ENCODE peak calls at places on chromosomes 11 and 22, in seven cellular contexts. One of them, this sample, is unnamed.

GRCh38 chr22:37639070-37639760 is at the start of gene SH3BP1:
- DNase-seq in Karpas-422: peak; percentile 85
- DNase-seq in uterus: peak; percentile 71
- DNase-seq in A549: no peak
- DNase-seq in PC-9: peak; percentile 79
- DNase-seq in mesendoderm: peak; percentile 87
- DNase-seq in adrenal gland: no peak
- DNase-seq in this sample: peak; percentile 72

GRCh38 chr22:30733081-30733680 is 38.5 kb downstream of the OSBP2 start:
- DNase-seq in mesendoderm: no peak
- DNase-seq in PC-9: no peak
- DNase-seq in A549: no peak
- DNase-seq in uterus: no peak
- DNase-seq in adrenal gland: no peak
- DNase-seq in Karpas-422: peak; percentile 46
- DNase-seq in this sample: peak; percentile 15

GRCh38 chr22:31262369-31263133 is 29.7 kb downstream of the PIK3IP1 start:
- DNase-seq in PC-9: no peak
- DNase-seq in mesendoderm: no peak
- DNase-seq in adrenal gland: no peak
- DNase-seq in uterus: no peak
- DNase-seq in A549: no peak
- DNase-seq in Karpas-422: no peak
- DNase-seq in this sample: peak; percentile 90

GRCh38 chr11:114562166-114562916 is 2.7 kb upstream of the NXPE1 start:
- DNase-seq in A549: no peak
- DNase-seq in mesendoderm: peak; percentile 18
- DNase-seq in PC-9: no peak
- DNase-seq in Karpas-422: no peak
- DNase-seq in uterus: no peak
- DNase-seq in adrenal gland: no peak
- DNase-seq in this sample: no peak

GRCh38 chr11:20226936-20227335 is 66.7 kb upstream of the DBX1 start:
- DNase-seq in Karpas-422: no peak
- DNase-seq in mesendoderm: no peak
- DNase-seq in PC-9: no peak
- DNase-seq in uterus: no peak
- DNase-seq in A549: no peak
- DNase-seq in adrenal gland: no peak
- DNase-seq in this sample: no peak

GRCh38 chr11:20634044-20634443 is 34.6 kb downstream of the SLC6A5 start:
- DNase-seq in A549: peak; percentile 10
- DNase-seq in Karpas-422: peak; percentile 34
- DNase-seq in uterus: no peak
- DNase-seq in adrenal gland: no peak
- DNase-seq in PC-9: no peak
- DNase-seq in mesendoderm: peak; percentile 47
- DNase-seq in this sample: no peak

GRCh38 chr22:42688241-42688913 is 32.3 kb downstream of the A4GALT start:
- DNase-seq in adrenal gland: peak; percentile 95
- DNase-seq in A549: peak; percentile 65
- DNase-seq in mesendoderm: peak; percentile 89
- DNase-seq in Karpas-422: peak; percentile 37
- DNase-seq in uterus: peak; percentile 94
- DNase-seq in PC-9: peak; percentile 89
- DNase-seq in this sample: peak; percentile 96

GRCh38 chr11:113876798-113877672 is 1.7 kb upstream of the USP28 start:
- DNase-seq in uterus: no peak
- DNase-seq in Karpas-422: no peak
- DNase-seq in mesendoderm: no peak
- DNase-seq in PC-9: no peak
- DNase-seq in adrenal gland: no peak
- DNase-seq in A549: no peak
- DNase-seq in this sample: no peak

GRCh38 chr11:8721740-8722139 is 39.1 kb downstream of the RPL27A start:
- DNase-seq in PC-9: peak; percentile 16
- DNase-seq in adrenal gland: no peak
- DNase-seq in mesendoderm: peak; percentile 66
- DNase-seq in A549: no peak
- DNase-seq in Karpas-422: no peak
- DNase-seq in uterus: no peak
- DNase-seq in this sample: no peak

GRCh38 chr11:1409108-1409851 is 19.5 kb downstream of the BRSK2 start:
- DNase-seq in mesendoderm: no peak
- DNase-seq in adrenal gland: no peak
- DNase-seq in PC-9: no peak
- DNase-seq in Karpas-422: no peak
- DNase-seq in uterus: no peak
- DNase-seq in A549: no peak
- DNase-seq in this sample: no peak

GRCh38 chr11:61974766-61975631 is 7.6 kb upstream of the FTH1 start:
- DNase-seq in adrenal gland: peak; percentile 49
- DNase-seq in A549: peak; percentile 39
- DNase-seq in PC-9: no peak
- DNase-seq in Karpas-422: no peak
- DNase-seq in mesendoderm: no peak
- DNase-seq in uterus: no peak
- DNase-seq in this sample: no peak

GRCh38 chr22:39947488-39948216 is 12.5 kb upstream of the TMA7B start:
- DNase-seq in A549: no peak
- DNase-seq in mesendoderm: no peak
- DNase-seq in PC-9: no peak
- DNase-seq in uterus: no peak
- DNase-seq in adrenal gland: no peak
- DNase-seq in Karpas-422: no peak
- DNase-seq in this sample: no peak

GRCh38 chr11:111733009-111733408 is 33.2 kb downstream of the PPP2R1B start:
- DNase-seq in PC-9: no peak
- DNase-seq in A549: no peak
- DNase-seq in mesendoderm: no peak
- DNase-seq in uterus: peak; percentile 74
- DNase-seq in adrenal gland: peak; percentile 77
- DNase-seq in Karpas-422: no peak
- DNase-seq in this sample: peak; percentile 71

GRCh38 chr22:37758698-37759097 is 49.0 kb upstream of the GCAT start:
- DNase-seq in A549: no peak
- DNase-seq in adrenal gland: no peak
- DNase-seq in uterus: no peak
- DNase-seq in Karpas-422: no peak
- DNase-seq in PC-9: no peak
- DNase-seq in mesendoderm: no peak
- DNase-seq in this sample: no peak

GRCh38 chr11:111565111-111565720 is 24.7 kb downstream of the LAYN start:
- DNase-seq in uterus: peak; percentile 68
- DNase-seq in mesendoderm: peak; percentile 76
- DNase-seq in Karpas-422: peak; percentile 99
- DNase-seq in PC-9: peak; percentile 60
- DNase-seq in A549: peak; percentile 51
- DNase-seq in adrenal gland: peak; percentile 90
- DNase-seq in this sample: peak; percentile 27

GRCh38 chr11:57779275-57779674 is 17.7 kb downstream of the CTNND1 start:
- DNase-seq in adrenal gland: no peak
- DNase-seq in Karpas-422: no peak
- DNase-seq in mesendoderm: peak; percentile 98
- DNase-seq in PC-9: peak; percentile 61
- DNase-seq in uterus: no peak
- DNase-seq in A549: peak; percentile 63
- DNase-seq in this sample: no peak

GRCh38 chr11:40306938-40307548 is 1152.4 kb downstream of the LRRC4C start:
- DNase-seq in mesendoderm: peak; percentile 54
- DNase-seq in Karpas-422: peak; percentile 73
- DNase-seq in A549: peak; percentile 49
- DNase-seq in uterus: no peak
- DNase-seq in adrenal gland: no peak
- DNase-seq in PC-9: no peak
- DNase-seq in this sample: no peak

GRCh38 chr11:119372260-119373058 is 9.0 kb downstream of the USP2 start:
- DNase-seq in A549: no peak
- DNase-seq in Karpas-422: no peak
- DNase-seq in uterus: no peak
- DNase-seq in PC-9: no peak
- DNase-seq in mesendoderm: no peak
- DNase-seq in adrenal gland: no peak
- DNase-seq in this sample: peak; percentile 50

DNA sequence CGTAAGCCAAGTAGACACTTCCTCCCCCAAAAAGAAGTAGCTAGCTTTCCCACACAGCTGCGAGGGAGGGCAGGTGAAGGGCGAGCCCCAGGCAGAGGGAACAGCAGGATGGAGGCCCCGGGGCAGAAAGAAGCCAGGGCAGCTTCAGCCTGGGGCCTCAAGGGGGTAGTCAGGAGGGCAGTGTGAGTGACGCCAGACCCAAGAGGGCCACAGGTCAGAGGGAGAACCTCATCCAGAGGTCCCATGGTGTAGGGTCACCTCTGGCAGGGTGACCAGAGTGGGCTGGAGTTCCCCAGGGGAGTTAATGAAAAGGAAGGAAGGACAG is 9.2 kb downstream of the PRR5 start:
- DNase-seq in adrenal gland: no peak
- DNase-seq in uterus: no peak
- DNase-seq in PC-9: no peak
- DNase-seq in mesendoderm: no peak
- DNase-seq in Karpas-422: no peak
- DNase-seq in A549: no peak
- DNase-seq in this sample: no peak
- H3K27ac ChIP-seq in adrenal gland: no peak overlapping the region
- H3K27ac ChIP-seq in uterus: no peak overlapping the region
- H3K27ac ChIP-seq in PC-9: no peak overlapping the region
- H3K27ac ChIP-seq in mesendoderm: no peak overlapping the region
- H3K27ac ChIP-seq in Karpas-422: no peak overlapping the region
- H3K27ac ChIP-seq in A549: no peak overlapping the region
- H3K27ac ChIP-seq in this sample: no peak overlapping the region

GRCh38 chr22:20002098-20002497 is 14.5 kb downstream of the ARVCF start:
- DNase-seq in Karpas-422: no peak
- DNase-seq in mesendoderm: no peak
- DNase-seq in A549: no peak
- DNase-seq in PC-9: no peak
- DNase-seq in adrenal gland: no peak
- DNase-seq in uterus: no peak
- DNase-seq in this sample: peak; percentile 19

GRCh38 chr22:20001082-20001638 is 15.5 kb downstream of the ARVCF start:
- DNase-seq in mesendoderm: no peak
- DNase-seq in A549: no peak
- DNase-seq in PC-9: no peak
- DNase-seq in Karpas-422: no peak
- DNase-seq in adrenal gland: no peak
- DNase-seq in uterus: no peak
- DNase-seq in this sample: no peak

GRCh38 chr22:20003304-20003703 is 13.3 kb downstream of the ARVCF start:
- DNase-seq in adrenal gland: no peak
- DNase-seq in uterus: no peak
- DNase-seq in Karpas-422: no peak
- DNase-seq in A549: no peak
- DNase-seq in mesendoderm: no peak
- DNase-seq in PC-9: no peak
- DNase-seq in this sample: no peak

GRCh38 chr22:20004464-20004863 is 12.2 kb downstream of the ARVCF start:
- DNase-seq in PC-9: no peak
- DNase-seq in mesendoderm: no peak
- DNase-seq in adrenal gland: no peak
- DNase-seq in uterus: no peak
- DNase-seq in A549: no peak
- DNase-seq in Karpas-422: no peak
- DNase-seq in this sample: no peak

GRCh38 chr22:20002661-20003060 is 14.0 kb downstream of the ARVCF start:
- DNase-seq in A549: no peak
- DNase-seq in adrenal gland: no peak
- DNase-seq in Karpas-422: no peak
- DNase-seq in uterus: no peak
- DNase-seq in PC-9: no peak
- DNase-seq in mesendoderm: no peak
- DNase-seq in this sample: no peak
- H3K27ac ChIP-seq in A549: no peak overlapping the region
- H3K27ac ChIP-seq in adrenal gland: no peak overlapping the region
- H3K27ac ChIP-seq in Karpas-422: no peak overlapping the region
- H3K27ac ChIP-seq in uterus: no peak overlapping the region
- H3K27ac ChIP-seq in PC-9: no peak overlapping the region
- H3K27ac ChIP-seq in mesendoderm: no peak overlapping the region
- H3K27ac ChIP-seq in this sample: no peak overlapping the region

DNA sequence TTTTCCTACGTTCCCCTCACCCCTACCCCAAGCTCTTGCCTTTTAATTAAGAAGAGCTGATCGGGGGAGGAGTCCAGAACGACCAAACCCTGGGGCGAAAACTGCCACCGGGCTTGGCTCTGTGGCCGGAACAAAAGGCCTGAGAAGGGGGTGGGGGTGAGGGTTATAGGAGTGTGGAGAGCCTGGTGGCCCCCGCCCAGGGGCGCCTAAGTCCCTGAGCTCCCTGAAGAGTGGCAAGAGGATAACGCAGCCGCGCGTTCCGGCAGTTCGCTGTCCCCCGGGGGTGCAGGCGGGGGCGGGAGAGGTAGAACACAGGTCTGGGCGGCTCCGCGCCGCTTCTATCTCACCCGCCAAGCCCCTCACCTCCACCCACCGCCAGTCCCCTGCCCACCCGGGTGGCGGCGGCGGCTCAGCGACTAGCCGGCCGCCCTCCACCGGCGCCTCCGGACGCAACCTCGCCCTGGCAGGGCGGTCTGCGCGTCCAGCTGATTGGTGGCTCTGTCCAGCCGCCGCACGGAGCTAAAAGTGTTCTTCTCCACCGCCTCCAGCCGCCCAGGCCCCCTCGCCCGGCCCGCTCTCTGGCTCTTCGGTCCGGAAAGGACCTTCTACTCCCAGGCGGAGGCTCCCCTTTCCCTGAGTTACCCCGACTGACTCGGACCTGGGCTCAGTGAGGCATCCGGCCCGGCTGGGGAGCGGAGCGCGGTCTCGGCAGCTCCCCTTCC is 18.8 kb upstream of the BDNF start:
- DNase-seq in Karpas-422: no peak
- DNase-seq in mesendoderm: peak; percentile 91
- DNase-seq in A549: peak; percentile 64
- DNase-seq in PC-9: peak; percentile 46
- DNase-seq in adrenal gland: no peak
- DNase-seq in uterus: no peak
- DNase-seq in this sample: no peak
- H3K27ac ChIP-seq in Karpas-422: no peak overlapping the region
- H3K27ac ChIP-seq in mesendoderm: peak overlapping the region; percentile 94
- H3K27ac ChIP-seq in A549: peak overlapping the region; percentile 98
- H3K27ac ChIP-seq in PC-9: peak overlapping the region; percentile 68
- H3K27ac ChIP-seq in adrenal gland: no peak overlapping the region
- H3K27ac ChIP-seq in uterus: no peak overlapping the region
- H3K27ac ChIP-seq in this sample: no peak overlapping the region

DNA sequence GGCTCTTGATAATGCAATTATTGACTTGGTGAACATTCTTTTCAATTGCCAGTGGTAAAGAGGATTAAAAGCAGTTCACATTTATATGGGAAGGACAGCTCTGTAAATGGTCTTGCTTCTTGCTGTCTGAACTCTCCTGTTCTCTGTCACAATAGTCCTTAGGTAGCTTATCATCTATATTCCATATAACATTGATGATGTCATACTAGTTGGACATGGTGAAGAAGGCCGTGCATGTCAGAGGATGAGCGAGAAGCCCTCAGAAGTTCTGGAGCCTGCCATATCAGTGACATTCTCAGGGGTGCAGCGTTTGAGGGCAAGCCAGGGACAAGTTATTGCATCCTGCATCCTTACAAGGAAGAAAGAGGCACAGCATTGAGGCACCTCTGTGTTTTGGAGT is 2.6 kb upstream of the CHKB start:
- DNase-seq in uterus: no peak
- DNase-seq in A549: no peak
- DNase-seq in adrenal gland: no peak
- DNase-seq in Karpas-422: no peak
- DNase-seq in mesendoderm: no peak
- DNase-seq in PC-9: no peak
- DNase-seq in this sample: no peak
- H3K27ac ChIP-seq in uterus: no peak overlapping the region
- H3K27ac ChIP-seq in A549: no peak overlapping the region
- H3K27ac ChIP-seq in adrenal gland: no peak overlapping the region
- H3K27ac ChIP-seq in Karpas-422: no peak overlapping the region
- H3K27ac ChIP-seq in mesendoderm: no peak overlapping the region
- H3K27ac ChIP-seq in PC-9: no peak overlapping the region
- H3K27ac ChIP-seq in this sample: no peak overlapping the region

This sample was measured in psoas muscle.